ENCODE peak calls at places on chromosomes 6 and 20, in five cellular contexts. One of them, this sample, is unnamed.

GRCh38 chr20:5797843-5798462 is 47.8 kb downstream of the SHLD1 start:
- DNase-seq in iris pigment epithelial cell: no peak
- DNase-seq in aorta: no peak
- DNase-seq in PC-3: no peak
- DNase-seq in NCI-H774: no peak
- DNase-seq in this sample: no peak

GRCh38 chr6:14671261-14671681 is 553.7 kb downstream of the CD83 start:
- DNase-seq in iris pigment epithelial cell: peak; percentile 70
- DNase-seq in aorta: no peak
- DNase-seq in PC-3: peak; percentile 63
- DNase-seq in NCI-H774: no peak
- DNase-seq in this sample: peak; percentile 93

GRCh38 chr6:152356659-152357058 is 280.5 kb downstream of the SYNE1 start:
- DNase-seq in iris pigment epithelial cell: peak; percentile 78
- DNase-seq in aorta: no peak
- DNase-seq in PC-3: peak; percentile 62
- DNase-seq in NCI-H774: peak; percentile 41
- DNase-seq in this sample: no peak

GRCh38 chr6:89022747-89023289 is 57.7 kb upstream of the PNRC1 start:
- DNase-seq in iris pigment epithelial cell: peak; percentile 69
- DNase-seq in aorta: no peak
- DNase-seq in PC-3: peak; percentile 55
- DNase-seq in NCI-H774: no peak
- DNase-seq in this sample: peak; percentile 55

GRCh38 chr20:47543006-47543431 is 41.3 kb downstream of the NCOA3 start:
- DNase-seq in iris pigment epithelial cell: peak; percentile 31
- DNase-seq in aorta: no peak
- DNase-seq in PC-3: no peak
- DNase-seq in NCI-H774: no peak
- DNase-seq in this sample: no peak

GRCh38 chr6:85163553-85163952 is 286.3 kb upstream of the NT5E start:
- DNase-seq in iris pigment epithelial cell: no peak
- DNase-seq in aorta: no peak
- DNase-seq in PC-3: no peak
- DNase-seq in NCI-H774: no peak
- DNase-seq in this sample: no peak

GRCh38 chr20:37880726-37881591 is 22.0 kb upstream of the VSTM2L start:
- DNase-seq in iris pigment epithelial cell: no peak
- DNase-seq in aorta: no peak
- DNase-seq in PC-3: peak; percentile 66
- DNase-seq in NCI-H774: no peak
- DNase-seq in this sample: peak; percentile 52

GRCh38 chr20:50272413-50273120 is 81.9 kb downstream of the CEBPB start:
- DNase-seq in iris pigment epithelial cell: no peak
- DNase-seq in aorta: no peak
- DNase-seq in PC-3: no peak
- DNase-seq in NCI-H774: no peak
- DNase-seq in this sample: no peak

GRCh38 chr6:34912715-34913464 is 23.8 kb downstream of the ANKS1A start:
- DNase-seq in iris pigment epithelial cell: peak; percentile 93
- DNase-seq in aorta: no peak
- DNase-seq in PC-3: peak; percentile 83
- DNase-seq in NCI-H774: no peak
- DNase-seq in this sample: peak; percentile 50

GRCh38 chr6:147873826-147874225 is 365.3 kb downstream of the SAMD5 start:
- DNase-seq in iris pigment epithelial cell: peak; percentile 19
- DNase-seq in aorta: no peak
- DNase-seq in PC-3: no peak
- DNase-seq in NCI-H774: no peak
- DNase-seq in this sample: no peak

GRCh38 chr6:144659202-144659731 is 374.1 kb downstream of the UTRN start:
- DNase-seq in iris pigment epithelial cell: peak; percentile 68
- DNase-seq in aorta: no peak
- DNase-seq in PC-3: no peak
- DNase-seq in NCI-H774: peak; percentile 33
- DNase-seq in this sample: peak; percentile 59

GRCh38 chr6:118843685-118844390 is 50.1 kb upstream of the ASF1A start:
- DNase-seq in iris pigment epithelial cell: peak; percentile 60
- DNase-seq in aorta: no peak
- DNase-seq in PC-3: no peak
- DNase-seq in NCI-H774: no peak
- DNase-seq in this sample: no peak

GRCh38 chr6:27847706-27848105 is 64.5 kb downstream of the OR2B2 start:
- DNase-seq in iris pigment epithelial cell: peak; percentile 48
- DNase-seq in aorta: no peak
- DNase-seq in PC-3: peak; percentile 45
- DNase-seq in NCI-H774: no peak
- DNase-seq in this sample: no peak

GRCh38 chr6:62285612-62286469 is at the start of gene KHDRBS2:
- DNase-seq in iris pigment epithelial cell: peak; percentile 17
- DNase-seq in aorta: peak; percentile 90
- DNase-seq in PC-3: no peak
- DNase-seq in NCI-H774: peak; percentile 89
- DNase-seq in this sample: no peak

GRCh38 chr6:26363882-26364825 is 844 bp upstream of the BTN3A2 start:
- DNase-seq in iris pigment epithelial cell: no peak
- DNase-seq in aorta: no peak
- DNase-seq in PC-3: peak; percentile 39
- DNase-seq in NCI-H774: no peak
- DNase-seq in this sample: no peak

GRCh38 chr6:157569543-157569942 is 188.6 kb downstream of the ZDHHC14 start:
- DNase-seq in iris pigment epithelial cell: no peak
- DNase-seq in aorta: no peak
- DNase-seq in PC-3: no peak
- DNase-seq in NCI-H774: no peak
- DNase-seq in this sample: no peak

GRCh38 chr6:84151669-84152068 is 75.8 kb downstream of the CEP162 start:
- DNase-seq in iris pigment epithelial cell: no peak
- DNase-seq in aorta: no peak
- DNase-seq in PC-3: no peak
- DNase-seq in NCI-H774: no peak
- DNase-seq in this sample: no peak

GRCh38 chr6:52568320-52568719 is 8.5 kb downstream of the TRAM2 start:
- DNase-seq in iris pigment epithelial cell: no peak
- DNase-seq in aorta: no peak
- DNase-seq in PC-3: no peak
- DNase-seq in NCI-H774: no peak
- DNase-seq in this sample: no peak

GRCh38 chr20:9490171-9490570 is 24.2 kb upstream of the LAMP5 start:
- DNase-seq in iris pigment epithelial cell: no peak
- DNase-seq in aorta: no peak
- DNase-seq in PC-3: no peak
- DNase-seq in NCI-H774: no peak
- DNase-seq in this sample: no peak

GRCh38 chr6:2665169-2666070 is 85.3 kb downstream of the MYLK4 start:
- DNase-seq in iris pigment epithelial cell: peak; percentile 53
- DNase-seq in aorta: no peak
- DNase-seq in PC-3: no peak
- DNase-seq in NCI-H774: no peak
- DNase-seq in this sample: no peak

GRCh38 chr6:40411881-40412280 is 175.3 kb downstream of the LRFN2 start:
- DNase-seq in iris pigment epithelial cell: no peak
- DNase-seq in aorta: no peak
- DNase-seq in PC-3: no peak
- DNase-seq in NCI-H774: no peak
- DNase-seq in this sample: no peak

GRCh38 chr20:50379991-50380696 is 130.0 kb upstream of the PTPN1 start:
- DNase-seq in iris pigment epithelial cell: no peak
- DNase-seq in aorta: no peak
- DNase-seq in PC-3: no peak
- DNase-seq in NCI-H774: no peak
- DNase-seq in this sample: no peak